ENCODE peak calls at places on chromosomes 5 and 9, in four cellular contexts. T, Y, U and E are unnamed samples.

GRCh38 chr5:176547811-176548210 is 1.3 kb upstream of the CDHR2 start:
- DNase-seq in Y (peak; percentile 79), U (no peak), T (no peak), E (no peak)

GRCh38 chr5:3153226-3153858 is 401.9 kb upstream of the IRX2 start:
- DNase-seq in T (no peak), Y (no peak), U (no peak), E (no peak)

GRCh38 chr5:154210163-154210562 is 19.6 kb downstream of the GALNT10 start:
- DNase-seq in Y (no peak), T (no peak), U (no peak), E (no peak)

GRCh38 chr9:76987594-76988200 is 31.8 kb upstream of the FOXB2 start:
- DNase-seq in T (peak; percentile 11), Y (peak; percentile 60), U (peak; percentile 5), E (peak; percentile 44)

GRCh38 chr5:93717162-93717561 is 24.2 kb downstream of the POU5F2 start:
- DNase-seq in T (no peak), Y (peak; percentile 31), U (no peak), E (peak; percentile 28)

GRCh38 chr5:110289213-110289810 is 437.2 kb downstream of the TMEM232 start:
- DNase-seq in Y (no peak), U (no peak), T (no peak), E (no peak)

GRCh38 chr9:69389437-69389995 is 64.5 kb downstream of the ENTREP1 start:
- DNase-seq in U (no peak), Y (no peak), T (no peak), E (no peak)

GRCh38 chr5:40401281-40401680 is 278.4 kb upstream of the PTGER4 start:
- DNase-seq in Y (no peak), T (no peak), U (no peak), E (no peak)

GRCh38 chr9:4992872-4993271 is 7.8 kb downstream of the JAK2 start:
- DNase-seq in T (no peak), U (no peak), Y (no peak), E (no peak)

GRCh38 chr5:153617190-153617589 is 126.7 kb downstream of the GRIA1 start:
- DNase-seq in U (no peak), Y (no peak), T (no peak), E (peak; percentile 63)

GRCh38 chr5:115170924-115171510 is 1.3 kb upstream of the TRIM36 start:
- DNase-seq in U (no peak), T (no peak), Y (no peak), E (no peak)

GRCh38 chr9:17342696-17343095 is 207.9 kb downstream of the CNTLN start:
- DNase-seq in U (no peak), Y (no peak), T (no peak), E (no peak)

GRCh38 chr5:81213070-81213469 is 20.1 kb upstream of the CKMT2 start:
- DNase-seq in Y (no peak), T (no peak), U (no peak), E (no peak)

GRCh38 chr5:56178823-56179222 is 54.3 kb downstream of the ANKRD55 start:
- DNase-seq in Y (no peak), T (no peak), U (no peak), E (no peak)

GRCh38 chr9:10910779-10911178 is 298.0 kb upstream of the PTPRD start:
- DNase-seq in U (no peak), T (no peak), Y (no peak), E (no peak)

GRCh38 chr5:107915413-107915812 is 244.7 kb upstream of the EFNA5 start:
- DNase-seq in U (no peak), Y (no peak), T (no peak), E (no peak)

GRCh38 chr5:176740702-176741565 is 69.4 kb upstream of the UNC5A start:
- DNase-seq in U (no peak), T (no peak), Y (no peak), E (no peak)

DNA sequence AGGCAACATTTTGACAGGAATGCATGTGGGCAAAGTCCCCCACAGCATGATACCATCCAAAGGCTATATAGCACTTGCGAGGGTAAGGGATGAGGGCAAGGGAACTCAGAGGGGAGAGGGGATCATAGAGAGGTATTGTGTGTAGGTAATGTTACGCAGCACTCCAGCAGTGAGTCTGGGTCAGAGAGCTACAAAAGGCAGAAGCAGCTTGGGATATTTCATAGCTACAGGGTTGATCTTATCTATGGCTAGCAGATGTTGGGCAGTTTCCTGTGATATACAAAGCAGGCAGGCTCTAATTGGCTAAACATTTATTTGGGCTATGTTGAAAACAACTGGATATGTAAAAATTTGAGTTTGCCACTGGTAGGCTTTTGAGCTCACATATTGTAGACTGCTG is 17.8 kb upstream of the SLCO4C1 start:
- DNase-seq in T (no peak), Y (no peak), U (no peak), E (no peak)
- TF ChIP-seq BHLHE40 in T (no peak), Y (no peak), U (no peak), E (no peak)

GRCh38 chr5:60944904-60945759 is at the start of the genes ERCC8 and NDUFAF2:
- DNase-seq in Y (peak; percentile 92), U (peak; percentile 73), T (peak; percentile 98), E (peak; percentile 92)

GRCh38 chr5:60943624-60944023 is 1.2 kb downstream of the ERCC8 start:
- DNase-seq in Y (no peak), U (no peak), T (no peak), E (no peak)

GRCh38 chr5:60948738-60949137 is 3.7 kb downstream of the NDUFAF2 start:
- DNase-seq in Y (no peak), T (no peak), U (no peak), E (no peak)

GRCh38 chr5:60945760-60946253 is 802 bp downstream of the NDUFAF2 start:
- DNase-seq in Y (peak; percentile 32), T (peak; percentile 17), U (peak; percentile 11), E (peak; percentile 37)
- TF ChIP-seq SMC3 in Y (no peak), T (no peak), U (no peak), E (no peak)

GRCh38 chr9:137277329-137278041 is at the start of gene TOR4A:
- DNase-seq in Y (peak; percentile 92), U (peak; percentile 42), T (peak; percentile 94), E (peak; percentile 86)
- TF ChIP-seq ELK1 in Y (no peak), U (no peak), T (no peak), E (no peak)

GRCh38 chr5:67816456-67816855 is 399.1 kb upstream of the PIK3R1 start:
- DNase-seq in Y (no peak), T (no peak), U (no peak), E (no peak)

GRCh38 chr5:67814569-67815311 is 400.8 kb upstream of the PIK3R1 start:
- DNase-seq in T (no peak), Y (no peak), U (no peak), E (no peak)

GRCh38 chr5:67817652-67818051 is 397.9 kb upstream of the PIK3R1 start:
- DNase-seq in Y (no peak), U (no peak), T (peak; percentile 16), E (no peak)

GRCh38 chr5:67813879-67814539 is 401.5 kb upstream of the PIK3R1 start:
- DNase-seq in U (no peak), Y (no peak), T (peak; percentile 30), E (no peak)

GRCh38 chr5:67815455-67816391 is 399.8 kb upstream of the PIK3R1 start:
- DNase-seq in T (peak; percentile 24), U (no peak), Y (no peak), E (no peak)
- TF ChIP-seq BHLHE40 in T (no peak), U (no peak), Y (no peak), E (no peak)

GRCh38 chr5:130112246-130112645 is 208.0 kb downstream of the CHSY3 start:
- DNase-seq in T (no peak), U (peak; percentile 5), Y (no peak), E (no peak)

GRCh38 chr5:130109152-130109551 is 204.9 kb downstream of the CHSY3 start:
- DNase-seq in T (peak; percentile 4), U (no peak), Y (peak; percentile 50), E (peak; percentile 18)

GRCh38 chr5:130110333-130110732 is 206.1 kb downstream of the CHSY3 start:
- DNase-seq in U (no peak), Y (no peak), T (no peak), E (no peak)

GRCh38 chr5:130116431-130116830 is 212.2 kb downstream of the CHSY3 start:
- DNase-seq in Y (no peak), T (no peak), U (no peak), E (no peak)

DNA sequence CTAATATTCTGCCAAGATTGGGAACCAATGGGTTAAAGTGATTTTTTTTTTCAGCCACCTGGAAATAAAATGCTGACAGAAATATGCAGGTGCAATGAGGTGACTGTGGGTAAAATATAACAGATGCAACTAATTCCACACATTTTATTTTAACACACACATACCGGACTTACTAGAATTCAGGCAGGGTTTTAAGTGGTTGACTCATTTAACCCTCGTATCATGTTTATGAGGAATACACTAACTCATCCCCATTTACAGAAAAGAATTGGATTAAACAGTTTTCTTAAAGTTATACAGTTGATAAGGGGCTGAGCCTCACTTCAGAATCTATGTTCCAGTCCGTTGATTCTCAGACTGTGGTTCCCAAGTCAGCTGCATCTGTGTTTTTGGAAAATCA is 207.5 kb downstream of the CHSY3 start:
- DNase-seq in U (no peak), T (no peak), Y (no peak), E (no peak)
- TF ChIP-seq SMC3 in U (no peak), T (no peak), Y (no peak), E (no peak)

GRCh38 chr9:122444366-122444765 is 33.4 kb downstream of the OR1J1 start:
- DNase-seq in Y (no peak), U (no peak), T (no peak), E (peak; percentile 84)
- TF ChIP-seq ELK1 in Y (no peak), U (no peak), T (no peak), E (no peak)

GRCh38 chr5:1511651-1512540 is 11.9 kb downstream of the LPCAT1 start:
- DNase-seq in U (no peak), T (no peak), Y (peak; percentile 56), E (peak; percentile 55)

GRCh38 chr5:1510151-1510561 is 13.6 kb downstream of the LPCAT1 start:
- DNase-seq in U (no peak), T (no peak), Y (no peak), E (no peak)

GRCh38 chr5:1510631-1511030 is 13.1 kb downstream of the LPCAT1 start:
- DNase-seq in Y (no peak), U (no peak), T (no peak), E (no peak)

GRCh38 chr5:1509346-1510085 is 14.2 kb downstream of the LPCAT1 start:
- DNase-seq in Y (no peak), U (no peak), T (no peak), E (no peak)

DNA sequence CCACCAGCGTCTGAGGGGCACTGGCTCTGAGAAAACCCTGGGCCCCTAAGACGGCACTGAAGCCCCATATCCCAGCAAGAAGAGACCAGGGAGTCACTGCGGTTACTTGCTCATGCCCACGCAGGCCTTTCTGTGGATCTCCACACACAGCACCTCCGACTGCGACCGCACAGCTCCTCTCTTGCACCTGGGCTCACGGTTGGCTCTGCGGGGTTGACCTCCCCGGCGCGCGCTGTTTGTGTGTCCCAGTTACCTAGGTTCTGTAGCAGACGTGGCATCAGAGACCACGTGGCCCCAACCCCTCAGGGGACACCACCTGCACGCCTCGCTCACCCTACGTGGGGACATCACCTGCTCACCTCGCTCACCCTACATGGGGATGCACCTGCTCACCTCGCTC is 12.7 kb downstream of the LPCAT1 start:
- DNase-seq in T (no peak), U (no peak), Y (no peak), E (no peak)
- TF ChIP-seq BHLHE40 in T (no peak), U (no peak), Y (no peak), E (no peak)

GRCh38 chr5:43038523-43038989 is 1.6 kb downstream of the ANXA2R start:
- DNase-seq in U (no peak), T (no peak), Y (no peak), E (peak; percentile 82)
- TF ChIP-seq SMC3 in U (no peak), T (no peak), Y (no peak), E (no peak)